ENCODE peak calls at places on chromosomes 2 and 18, in eight cellular contexts. D is Right ventricle myocardium superior; N is activated naive CD4-positive, alpha-beta T cell treated with anti-CD3 and anti-CD28 coated beads, Interleukin-2, amount 10 ng/mL, durations not matched to agents 7 days and 5 days; R is cerebellum; I is AML-193; Y is right cardiac atrium; P is fibroblast of pulmonary artery; F is AG08396. J is an unnamed sample.

GRCh38 chr18:8791171-8791651 is 85.9 kb downstream of the MTCL1 start:
- DNase-seq in R (no peak), F (no peak), Y (no peak), D (no peak), N (no peak), I (no peak), P (peak; percentile 61), J (peak; percentile 48)

GRCh38 chr2:148702475-148702874 is 57.9 kb downstream of the EPC2 start:
- DNase-seq in Y (no peak), P (no peak), F (no peak), I (no peak), N (no peak), R (no peak), D (no peak), J (no peak)

GRCh38 chr18:22604390-22604985 is 186.8 kb upstream of the CTAGE1 start:
- DNase-seq in Y (peak; percentile 88), F (no peak), I (no peak), R (no peak), D (peak; percentile 69), N (no peak), P (peak; percentile 91), J (no peak)

GRCh38 chr2:233288663-233289062 is 19.0 kb upstream of the SAG start:
- DNase-seq in R (no peak), N (no peak), F (no peak), Y (no peak), I (no peak), D (no peak), P (no peak), J (peak; percentile 24)

GRCh38 chr2:9912468-9912867 is 39.0 kb upstream of the GRHL1 start:
- DNase-seq in Y (no peak), I (no peak), P (no peak), N (no peak), F (no peak), D (no peak), R (no peak), J (no peak)

GRCh38 chr2:30037016-30037415 is 109.8 kb upstream of the YPEL5 start:
- DNase-seq in D (no peak), N (no peak), R (no peak), F (no peak), I (no peak), P (no peak), Y (no peak), J (no peak)

GRCh38 chr2:19480664-19481063 is 122.2 kb upstream of the OSR1 start:
- DNase-seq in D (no peak), P (no peak), R (no peak), I (no peak), N (no peak), F (no peak), Y (peak; percentile 30), J (peak; percentile 25)

GRCh38 chr2:234447963-234448362 is 48.9 kb downstream of the ARL4C start:
- DNase-seq in R (no peak), N (no peak), Y (no peak), F (no peak), P (no peak), D (no peak), I (no peak), J (peak; percentile 9)

GRCh38 chr18:25349131-25349925 is 2.6 kb downstream of the ZNF521 start:
- DNase-seq in P (peak; percentile 52), R (peak; percentile 67), N (no peak), Y (peak; percentile 77), F (peak; percentile 73), D (peak; percentile 69), I (no peak), J (peak; percentile 78)

GRCh38 chr2:76599732-76600368 is 889.1 kb upstream of the GCFC2 start:
- DNase-seq in P (peak; percentile 78), R (peak; percentile 1), I (peak; percentile 75), F (peak; percentile 12), Y (peak; percentile 60), N (peak; percentile 22), D (peak; percentile 46), J (peak; percentile 85)

GRCh38 chr2:46387292-46387691 is 90.1 kb downstream of the EPAS1 start:
- DNase-seq in R (no peak), D (no peak), I (no peak), P (no peak), F (no peak), Y (no peak), N (no peak), J (no peak)

J was measured in mesenchymal stem cell.